ENCODE peak calls at places on chromosomes 5 and 9, in six cellular contexts. E, L, A, N, C and B are unnamed samples.

GRCh38 chr9:82168585-82168984 is 180.0 kb downstream of the SPATA31D1 start:
- DNase-seq in A (no peak), L (peak; percentile 65), N (no peak), C (peak; percentile 57), E (no peak), B (no peak)

GRCh38 chr9:81557957-81558791 is 131.2 kb downstream of the TLE1 start:
- DNase-seq in N (no peak), E (no peak), A (no peak), C (peak; percentile 88), L (peak; percentile 97), B (no peak)

GRCh38 chr9:129276486-129277260 is 98.6 kb upstream of the IER5L start:
- DNase-seq in N (no peak), E (no peak), A (no peak), C (no peak), L (no peak), B (no peak)

GRCh38 chr9:33146298-33146697 is 20.8 kb downstream of the B4GALT1 start:
- DNase-seq in N (no peak), L (no peak), A (no peak), C (no peak), E (no peak), B (no peak)

GRCh38 chr5:33877483-33877882 is 14.3 kb downstream of the ADAMTS12 start:
- DNase-seq in C (no peak), N (no peak), E (no peak), L (no peak), A (no peak), B (no peak)

GRCh38 chr9:114908104-114908621 is 22.2 kb downstream of the TNFSF8 start:
- DNase-seq in C (peak; percentile 52), E (no peak), A (peak; percentile 41), N (no peak), L (peak; percentile 8), B (no peak)

GRCh38 chr5:126445502-126446174 is 22.4 kb downstream of the GRAMD2B start:
- DNase-seq in N (no peak), C (peak; percentile 46), L (no peak), A (no peak), E (no peak), B (no peak)

GRCh38 chr9:138071731-138072130 is 194.1 kb downstream of the CACNA1B start:
- DNase-seq in E (no peak), L (no peak), A (no peak), N (no peak), C (no peak), B (no peak)

GRCh38 chr9:103068666-103069207 is 73.6 kb downstream of the CYLC2 start:
- DNase-seq in C (no peak), L (no peak), N (peak; percentile 3), E (no peak), A (no peak), B (no peak)

GRCh38 chr9:130193531-130194405 is 21.6 kb downstream of the NCS1 start:
- DNase-seq in L (peak; percentile 31), N (no peak), A (no peak), C (no peak), E (no peak), B (no peak)

GRCh38 chr9:136087741-136088480 is 7.2 kb downstream of the NACC2 start:
- DNase-seq in E (no peak), L (no peak), C (no peak), A (no peak), N (no peak), B (no peak)

GRCh38 chr5:172958268-172959046 is 767 bp upstream of the RPL26L1 start:
- DNase-seq in E (peak; percentile 55), L (peak; percentile 53), N (peak; percentile 58), A (peak; percentile 79), C (peak; percentile 41), B (no peak)

GRCh38 chr5:66710557-66710956 is 114.4 kb downstream of the MAST4 start:
- DNase-seq in N (peak; percentile 80), A (no peak), E (no peak), L (peak; percentile 78), C (peak; percentile 4), B (no peak)

GRCh38 chr5:72108200-72109050 is 1.1 kb downstream of the MAP1B start:
- DNase-seq in L (peak; percentile 61), E (no peak), C (peak; percentile 67), N (peak; percentile 70), A (peak; percentile 47), B (no peak)

GRCh38 chr5:175456105-175456504 is 12.1 kb upstream of the DRD1 start:
- DNase-seq in N (no peak), C (no peak), E (no peak), A (no peak), L (no peak), B (no peak)

GRCh38 chr9:13718086-13718485 is 438.6 kb upstream of the MPDZ start:
- DNase-seq in A (no peak), C (peak; percentile 9), E (no peak), N (peak; percentile 16), L (no peak), B (no peak)

GRCh38 chr5:178238711-178239592 is 6.3 kb upstream of the PHYKPL start:
- DNase-seq in N (no peak), L (no peak), E (no peak), C (no peak), A (no peak), B (no peak)

GRCh38 chr9:91915524-91916266 is 34.3 kb downstream of the ROR2 start:
- DNase-seq in A (no peak), E (no peak), L (no peak), C (no peak), N (no peak), B (no peak)

GRCh38 chr5:147805030-147805454 is 22.5 kb upstream of the JAKMIP2 start:
- DNase-seq in E (peak; percentile 90), A (no peak), C (no peak), N (no peak), L (no peak), B (peak; percentile 19)

GRCh38 chr5:139997276-139997675 is 45.8 kb downstream of the NRG2 start:
- DNase-seq in A (no peak), C (no peak), L (no peak), N (no peak), E (no peak), B (no peak)

GRCh38 chr9:137280478-137281344 is 3.2 kb downstream of the TOR4A start:
- DNase-seq in C (no peak), A (peak; percentile 39), E (no peak), N (no peak), L (no peak), B (no peak)

GRCh38 chr9:79693750-79694149 is 122.0 kb downstream of the TLE4 start:
- DNase-seq in C (no peak), E (no peak), N (no peak), L (no peak), A (no peak), B (no peak)

GRCh38 chr9:131657890-131658752 is 81.8 kb downstream of the RAPGEF1 start:
- DNase-seq in E (peak; percentile 43), C (peak; percentile 95), N (peak; percentile 84), A (no peak), L (peak; percentile 93), B (no peak)

GRCh38 chr5:150438873-150439546 is 10.5 kb downstream of the RPS14 start:
- DNase-seq in C (no peak), L (peak; percentile 33), N (no peak), E (no peak), A (no peak), B (no peak)

GRCh38 chr5:60143912-60144311 is 250.4 kb upstream of the PDE4D start:
- DNase-seq in C (no peak), E (no peak), A (no peak), N (no peak), L (no peak), B (no peak)
- H3K4me3 ChIP-seq in C (no peak overlapping the region), E (no peak overlapping the region), A (no peak overlapping the region), N (no peak overlapping the region), L (no peak overlapping the region), B (no peak overlapping the region)

GRCh38 chr5:151721087-151721646 is 34.5 kb upstream of the SPARC start:
- DNase-seq in N (no peak), C (peak; percentile 53), E (peak; percentile 23), A (no peak), L (no peak), B (peak; percentile 87)

GRCh38 chr5:151718168-151718567 is 31.5 kb upstream of the SPARC start:
- DNase-seq in A (no peak), N (peak; percentile 40), L (peak; percentile 57), C (peak; percentile 70), E (no peak), B (no peak)

GRCh38 chr5:151720195-151720594 is 33.5 kb upstream of the SPARC start:
- DNase-seq in A (no peak), C (no peak), E (peak; percentile 64), L (no peak), N (no peak), B (no peak)

GRCh38 chr5:151718653-151719052 is 31.9 kb upstream of the SPARC start:
- DNase-seq in E (no peak), L (peak; percentile 56), N (peak; percentile 79), C (peak; percentile 70), A (no peak), B (no peak)

DNA sequence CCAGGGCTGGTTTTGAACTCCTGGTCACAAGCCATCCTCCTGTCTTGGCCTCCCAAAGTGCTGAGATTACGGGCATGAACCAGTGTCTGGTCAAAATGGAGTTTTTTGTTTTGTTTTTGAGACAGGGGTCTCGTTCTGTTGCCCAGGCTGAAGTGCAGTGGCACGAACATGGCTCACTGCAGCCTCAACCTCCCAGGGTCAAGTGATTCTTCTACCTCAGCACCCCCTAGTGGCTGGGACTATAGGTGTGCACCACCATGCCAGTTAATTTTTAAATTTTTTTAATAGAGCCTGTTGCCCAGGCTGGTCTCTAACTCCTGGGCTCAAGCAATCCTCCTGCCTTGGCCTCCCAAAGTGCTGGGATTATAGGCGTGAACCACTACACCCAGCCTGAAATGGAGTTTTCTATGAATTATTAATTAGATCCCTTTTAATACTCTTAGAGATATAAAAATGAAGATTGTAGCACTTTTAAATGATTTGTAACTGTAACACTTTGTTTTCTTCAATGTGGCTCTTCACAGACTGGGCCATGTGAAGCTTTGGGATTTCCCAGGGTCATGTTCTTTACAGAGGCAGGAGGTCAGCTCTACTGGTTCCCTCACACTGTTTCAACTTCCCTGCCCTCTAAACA is 32.6 kb upstream of the SPARC start:
- DNase-seq in A (peak; percentile 45), E (peak; percentile 52), C (peak; percentile 50), L (peak; percentile 73), N (peak; percentile 69), B (no peak)
- TF ChIP-seq CTCF in A (peak; percentile 41), E (peak; percentile 8), C (peak; percentile 64), L (peak; percentile 71), N (peak; percentile 77), B (peak; percentile 74)

GRCh38 chr5:6194261-6194875 is 184.0 kb downstream of the MED10 start:
- DNase-seq in E (no peak), A (no peak), L (no peak), C (no peak), N (no peak), B (no peak)

GRCh38 chr5:6197427-6197826 is 180.9 kb downstream of the MED10 start:
- DNase-seq in C (no peak), L (no peak), A (no peak), E (peak; percentile 14), N (no peak), B (no peak)

GRCh38 chr5:6193315-6193714 is 185.0 kb downstream of the MED10 start:
- DNase-seq in E (no peak), C (no peak), N (no peak), L (no peak), A (no peak), B (no peak)

GRCh38 chr5:6195711-6196358 is 182.5 kb downstream of the MED10 start:
- DNase-seq in C (no peak), N (no peak), A (no peak), E (no peak), L (no peak), B (no peak)

GRCh38 chr5:6194906-6195612 is 183.3 kb downstream of the MED10 start:
- DNase-seq in E (no peak), A (no peak), C (no peak), L (no peak), N (no peak), B (no peak)
- H3K4me3 ChIP-seq in E (no peak overlapping the region), A (no peak overlapping the region), C (no peak overlapping the region), L (no peak overlapping the region), N (no peak overlapping the region), B (no peak overlapping the region)

GRCh38 chr9:75588808-75589207 is 301.7 kb upstream of the PCSK5 start:
- DNase-seq in N (no peak), L (no peak), E (no peak), C (no peak), A (no peak), B (no peak)
- TF ChIP-seq CTCF in N (peak; percentile 31), L (peak; percentile 30), E (no peak), C (peak; percentile 4), A (no peak), B (peak; percentile 49)